ENCODE peak calls at places on chromosome 1, in nine cellular contexts. One of them, this sample, is unnamed.

GRCh38 chr1:162204129-162204882 is 134.8 kb downstream of the NOS1AP start:
- DNase-seq in left ventricle myocardium inferior: no peak
- DNase-seq in T47D: no peak
- DNase-seq in mucosa of gallbladder: no peak
- DNase-seq in stimulated activated CD4-positive, alpha-beta T cell treated with anti-CD3 and anti-CD28 coated beads, Interleukin-4, amount 100 ng/mL, for 48 hours: no peak
- DNase-seq in GM03348: no peak
- DNase-seq in esophagus squamous epithelium: no peak
- DNase-seq in adrenal gland: no peak
- DNase-seq in hypothalamus: no peak
- DNase-seq in this sample: no peak

GRCh38 chr1:56374026-56374974 is 205.1 kb downstream of the PLPP3 start:
- DNase-seq in esophagus squamous epithelium: no peak
- DNase-seq in stimulated activated CD4-positive, alpha-beta T cell treated with anti-CD3 and anti-CD28 coated beads, Interleukin-4, amount 100 ng/mL, for 48 hours: no peak
- DNase-seq in mucosa of gallbladder: no peak
- DNase-seq in adrenal gland: no peak
- DNase-seq in T47D: no peak
- DNase-seq in GM03348: peak
- DNase-seq in left ventricle myocardium inferior: peak
- DNase-seq in hypothalamus: no peak
- DNase-seq in this sample: no peak

GRCh38 chr1:69551476-69552324 is 16.0 kb upstream of the LRRC7 start:
- DNase-seq in left ventricle myocardium inferior: no peak
- DNase-seq in GM03348: no peak
- DNase-seq in adrenal gland: no peak
- DNase-seq in esophagus squamous epithelium: no peak
- DNase-seq in mucosa of gallbladder: no peak
- DNase-seq in hypothalamus: no peak
- DNase-seq in stimulated activated CD4-positive, alpha-beta T cell treated with anti-CD3 and anti-CD28 coated beads, Interleukin-4, amount 100 ng/mL, for 48 hours: no peak
- DNase-seq in T47D: peak
- DNase-seq in this sample: no peak

GRCh38 chr1:206472454-206472853 is 2.2 kb downstream of the IKBKE start:
- DNase-seq in esophagus squamous epithelium: no peak
- DNase-seq in adrenal gland: no peak
- DNase-seq in T47D: no peak
- DNase-seq in GM03348: peak
- DNase-seq in hypothalamus: no peak
- DNase-seq in stimulated activated CD4-positive, alpha-beta T cell treated with anti-CD3 and anti-CD28 coated beads, Interleukin-4, amount 100 ng/mL, for 48 hours: no peak
- DNase-seq in left ventricle myocardium inferior: no peak
- DNase-seq in mucosa of gallbladder: no peak
- DNase-seq in this sample: no peak

GRCh38 chr1:101298663-101299062 is 61.8 kb downstream of the S1PR1 start:
- DNase-seq in GM03348: no peak
- DNase-seq in esophagus squamous epithelium: no peak
- DNase-seq in stimulated activated CD4-positive, alpha-beta T cell treated with anti-CD3 and anti-CD28 coated beads, Interleukin-4, amount 100 ng/mL, for 48 hours: no peak
- DNase-seq in adrenal gland: no peak
- DNase-seq in mucosa of gallbladder: no peak
- DNase-seq in left ventricle myocardium inferior: no peak
- DNase-seq in hypothalamus: no peak
- DNase-seq in T47D: no peak
- DNase-seq in this sample: no peak

GRCh38 chr1:225354906-225355305 is 72.9 kb downstream of the LBR start:
- DNase-seq in left ventricle myocardium inferior: no peak
- DNase-seq in adrenal gland: no peak
- DNase-seq in mucosa of gallbladder: no peak
- DNase-seq in stimulated activated CD4-positive, alpha-beta T cell treated with anti-CD3 and anti-CD28 coated beads, Interleukin-4, amount 100 ng/mL, for 48 hours: no peak
- DNase-seq in GM03348: no peak
- DNase-seq in hypothalamus: no peak
- DNase-seq in esophagus squamous epithelium: no peak
- DNase-seq in T47D: no peak
- DNase-seq in this sample: no peak

GRCh38 chr1:47663286-47663685 is 225.4 kb downstream of the FOXD2 start:
- DNase-seq in T47D: no peak
- DNase-seq in adrenal gland: no peak
- DNase-seq in mucosa of gallbladder: no peak
- DNase-seq in left ventricle myocardium inferior: no peak
- DNase-seq in stimulated activated CD4-positive, alpha-beta T cell treated with anti-CD3 and anti-CD28 coated beads, Interleukin-4, amount 100 ng/mL, for 48 hours: no peak
- DNase-seq in GM03348: no peak
- DNase-seq in hypothalamus: no peak
- DNase-seq in esophagus squamous epithelium: no peak
- DNase-seq in this sample: peak

GRCh38 chr1:177351361-177352108 is 180.8 kb downstream of the BRINP2 start:
- DNase-seq in hypothalamus: peak
- DNase-seq in left ventricle myocardium inferior: no peak
- DNase-seq in esophagus squamous epithelium: no peak
- DNase-seq in adrenal gland: peak
- DNase-seq in GM03348: no peak
- DNase-seq in T47D: peak
- DNase-seq in stimulated activated CD4-positive, alpha-beta T cell treated with anti-CD3 and anti-CD28 coated beads, Interleukin-4, amount 100 ng/mL, for 48 hours: no peak
- DNase-seq in mucosa of gallbladder: peak
- DNase-seq in this sample: no peak

GRCh38 chr1:21126324-21126723 is 50.4 kb downstream of the EIF4G3 start:
- DNase-seq in left ventricle myocardium inferior: no peak
- DNase-seq in adrenal gland: no peak
- DNase-seq in T47D: no peak
- DNase-seq in stimulated activated CD4-positive, alpha-beta T cell treated with anti-CD3 and anti-CD28 coated beads, Interleukin-4, amount 100 ng/mL, for 48 hours: no peak
- DNase-seq in mucosa of gallbladder: no peak
- DNase-seq in esophagus squamous epithelium: no peak
- DNase-seq in hypothalamus: no peak
- DNase-seq in GM03348: no peak
- DNase-seq in this sample: no peak

GRCh38 chr1:107547363-107548155 is 406.7 kb downstream of the NTNG1 start:
- DNase-seq in hypothalamus: no peak
- DNase-seq in GM03348: no peak
- DNase-seq in stimulated activated CD4-positive, alpha-beta T cell treated with anti-CD3 and anti-CD28 coated beads, Interleukin-4, amount 100 ng/mL, for 48 hours: no peak
- DNase-seq in T47D: no peak
- DNase-seq in mucosa of gallbladder: peak
- DNase-seq in esophagus squamous epithelium: no peak
- DNase-seq in left ventricle myocardium inferior: no peak
- DNase-seq in adrenal gland: no peak
- DNase-seq in this sample: no peak

GRCh38 chr1:114108741-114109255 is 44.9 kb downstream of the SYT6 start:
- DNase-seq in hypothalamus: no peak
- DNase-seq in stimulated activated CD4-positive, alpha-beta T cell treated with anti-CD3 and anti-CD28 coated beads, Interleukin-4, amount 100 ng/mL, for 48 hours: no peak
- DNase-seq in GM03348: no peak
- DNase-seq in mucosa of gallbladder: no peak
- DNase-seq in left ventricle myocardium inferior: no peak
- DNase-seq in T47D: no peak
- DNase-seq in adrenal gland: no peak
- DNase-seq in esophagus squamous epithelium: no peak
- DNase-seq in this sample: no peak

This sample was measured in lower leg skin.